ENCODE peak calls at places on chromosomes 3 and 15, in six cellular contexts. V, A, K, P, D and Y are unnamed samples.

GRCh38 chr15:69324031-69324430 is 25.3 kb downstream of the PAQR5 start:
- DNase-seq in V (no peak), A (no peak), K (no peak), P (no peak), D (no peak), Y (no peak)

GRCh38 chr3:102571985-102572384 is 137.2 kb downstream of the ZPLD1 start:
- DNase-seq in V (no peak), A (no peak), K (no peak), P (no peak), D (no peak), Y (no peak)

GRCh38 chr3:169771651-169772529 is 1.3 kb upstream of the MYNN start:
- DNase-seq in V (peak), A (peak), K (peak), P (peak), D (peak), Y (peak)

GRCh38 chr3:129016366-129016724 is 15.2 kb downstream of the EFCC1 start:
- DNase-seq in V (no peak), A (no peak), K (no peak), P (no peak), D (no peak), Y (no peak)

GRCh38 chr15:40323239-40323952 is at the start of gene INAFM2:
- DNase-seq in V (peak), A (peak), K (peak), P (peak), D (peak), Y (peak)

GRCh38 chr3:63015614-63016016 is 140.4 kb upstream of the CADPS start:
- DNase-seq in V (peak), A (no peak), K (no peak), P (no peak), D (no peak), Y (no peak)

GRCh38 chr3:99783009-99783573 is 34.6 kb upstream of the CMSS1 start:
- DNase-seq in V (no peak), A (peak), K (no peak), P (no peak), D (no peak), Y (no peak)

GRCh38 chr15:67935244-67935643 is 95.4 kb upstream of the RNU6-1 start:
- DNase-seq in V (no peak), A (no peak), K (no peak), P (no peak), D (no peak), Y (no peak)

GRCh38 chr3:146511402-146512134 is 32.8 kb downstream of the PLSCR1 start:
- DNase-seq in V (no peak), A (no peak), K (no peak), P (no peak), D (no peak), Y (no peak)

GRCh38 chr15:22890296-22890695 is 51.8 kb downstream of the NIPA2 start:
- DNase-seq in V (no peak), A (no peak), K (no peak), P (no peak), D (no peak), Y (no peak)

GRCh38 chr3:120526011-120526870 is 69.9 kb upstream of the NDUFB4 start:
- DNase-seq in V (no peak), A (no peak), K (no peak), P (no peak), D (no peak), Y (no peak)

GRCh38 chr3:42960282-42960681 is 18.8 kb upstream of the GASK1A start:
- DNase-seq in V (no peak), A (peak), K (no peak), P (no peak), D (no peak), Y (no peak)

GRCh38 chr15:42139596-42139995 is 16.8 kb downstream of the PLA2G4F start:
- DNase-seq in V (no peak), A (no peak), K (no peak), P (no peak), D (no peak), Y (no peak)

GRCh38 chr15:38354321-38354929 is 99.5 kb upstream of the FAM98B start:
- DNase-seq in V (peak), A (peak), K (peak), P (peak), D (peak), Y (peak)

GRCh38 chr15:92158426-92158825 is 235.3 kb upstream of the ST8SIA2 start:
- DNase-seq in V (peak), A (peak), K (peak), P (peak), D (no peak), Y (no peak)

GRCh38 chr3:53234841-53235232 is 21.0 kb downstream of the TKT start:
- DNase-seq in V (no peak), A (no peak), K (no peak), P (no peak), D (no peak), Y (no peak)

GRCh38 chr15:55970286-55970685 is 23.1 kb downstream of the NEDD4 start:
- DNase-seq in V (no peak), A (no peak), K (no peak), P (no peak), D (no peak), Y (no peak)

GRCh38 chr3:15295506-15295905 is 36.9 kb downstream of the SH3BP5 start:
- DNase-seq in V (no peak), A (no peak), K (no peak), P (no peak), D (no peak), Y (no peak)

GRCh38 chr15:70030851-70031645 is 66.7 kb downstream of the TLE3 start:
- DNase-seq in V (no peak), A (no peak), K (no peak), P (no peak), D (no peak), Y (no peak)

GRCh38 chr3:9779721-9780450 is 10.1 kb upstream of the CAMK1 start:
- DNase-seq in V (no peak), A (no peak), K (no peak), P (peak), D (no peak), Y (no peak)

GRCh38 chr3:170033489-170033888 is 4.3 kb upstream of the GPR160 start:
- DNase-seq in V (no peak), A (no peak), K (no peak), P (no peak), D (no peak), Y (no peak)

GRCh38 chr15:29692527-29692926 is 129.7 kb downstream of the TJP1 start:
- DNase-seq in V (no peak), A (no peak), K (no peak), P (no peak), D (no peak), Y (no peak)

GRCh38 chr3:189167027-189167766 is 4.6 kb upstream of the TPRG1 start:
- DNase-seq in V (no peak), A (no peak), K (peak), P (no peak), D (no peak), Y (no peak)

GRCh38 chr3:87503901-87504498 is 227.6 kb upstream of the POU1F1 start:
- DNase-seq in V (no peak), A (peak), K (peak), P (no peak), D (peak), Y (peak)

GRCh38 chr15:77870195-77871065 is 207.1 kb downstream of the TBC1D2B start:
- DNase-seq in V (peak), A (peak), K (peak), P (no peak), D (peak), Y (peak)

GRCh38 chr3:184651945-184652344 is 59.9 kb downstream of the MAGEF1 start:
- DNase-seq in V (no peak), A (no peak), K (no peak), P (no peak), D (no peak), Y (no peak)

GRCh38 chr3:117632191-117632590 is 922.6 kb downstream of the TUSC7 start:
- DNase-seq in V (no peak), A (no peak), K (no peak), P (no peak), D (no peak), Y (no peak)

GRCh38 chr15:78308422-78309021 is 9.1 kb upstream of the SKIC8 start:
- DNase-seq in V (peak), A (peak), K (peak), P (no peak), D (peak), Y (peak)

GRCh38 chr3:174986685-174987084 is 127.6 kb downstream of the NAALADL2 start:
- DNase-seq in V (no peak), A (peak), K (no peak), P (no peak), D (no peak), Y (no peak)

GRCh38 chr3:43411429-43411828 is 125.1 kb downstream of the SNRK start:
- DNase-seq in V (no peak), A (no peak), K (no peak), P (no peak), D (no peak), Y (no peak)

GRCh38 chr3:13159890-13160289 is 86.7 kb upstream of the IQSEC1 start:
- DNase-seq in V (no peak), A (no peak), K (no peak), P (no peak), D (no peak), Y (peak)

DNA sequence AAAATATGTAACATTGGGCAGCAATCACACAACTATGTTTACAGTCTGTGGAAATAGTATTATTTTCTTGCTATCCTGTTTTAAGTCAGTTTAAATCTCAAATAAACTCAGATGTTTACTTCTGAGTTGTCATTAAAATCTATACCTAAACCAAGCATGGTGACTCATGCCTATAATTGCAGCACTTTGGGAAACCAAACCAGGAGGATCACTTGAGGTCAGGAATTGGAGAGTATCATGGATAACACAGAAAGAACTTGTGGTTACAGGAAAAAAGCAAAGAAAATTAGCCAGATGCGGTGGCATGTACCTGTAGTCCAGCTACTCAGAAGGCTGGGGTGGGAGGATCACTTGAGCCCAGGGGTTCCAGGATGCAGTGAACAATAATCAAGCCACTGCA is 631.6 kb upstream of the EPHA6 start:
- DNase-seq in V (no peak), A (no peak), K (no peak), P (no peak), D (no peak), Y (no peak)
- TF ChIP-seq RAD21 in V (no peak), A (no peak), K (no peak), P (no peak), D (no peak), Y (no peak)

GRCh38 chr15:75350601-75351331 is 3.9 kb downstream of the NEIL1 start:
- DNase-seq in V (no peak), A (no peak), K (no peak), P (no peak), D (no peak), Y (no peak)
- H3K27ac ChIP-seq in V (no peak), A (no peak), K (no peak), P (no peak), D (no peak), Y (no peak)

GRCh38 chr3:126554560-126555525 is 3.9 kb downstream of the C3orf22 start:
- DNase-seq in V (peak), A (no peak), K (no peak), P (no peak), D (no peak), Y (no peak)

GRCh38 chr3:126553284-126553811 is 5.4 kb downstream of the C3orf22 start:
- DNase-seq in V (no peak), A (no peak), K (no peak), P (no peak), D (no peak), Y (peak)

GRCh38 chr3:126551066-126551838 is 7.5 kb downstream of the C3orf22 start:
- DNase-seq in V (no peak), A (no peak), K (no peak), P (no peak), D (no peak), Y (peak)

GRCh38 chr3:126551839-126552687 is 6.7 kb downstream of the C3orf22 start:
- DNase-seq in V (no peak), A (no peak), K (no peak), P (no peak), D (no peak), Y (peak)

GRCh38 chr3:126552688-126553283 is 5.9 kb downstream of the C3orf22 start:
- DNase-seq in V (peak), A (no peak), K (no peak), P (no peak), D (no peak), Y (peak)
- TF ChIP-seq RAD21 in V (no peak), A (no peak), K (no peak), P (no peak), D (no peak), Y (no peak)

GRCh38 chr3:8507496-8507895 is 5.9 kb downstream of the LMCD1 start:
- DNase-seq in V (no peak), A (no peak), K (no peak), P (no peak), D (no peak), Y (no peak)

GRCh38 chr3:8505621-8506020 is 4.0 kb downstream of the LMCD1 start:
- DNase-seq in V (no peak), A (no peak), K (no peak), P (no peak), D (no peak), Y (no peak)

GRCh38 chr3:8503871-8504610 is 2.4 kb downstream of the LMCD1 start:
- DNase-seq in V (no peak), A (no peak), K (no peak), P (no peak), D (no peak), Y (no peak)

GRCh38 chr3:8504611-8504973 is 3.0 kb downstream of the LMCD1 start:
- DNase-seq in V (no peak), A (no peak), K (no peak), P (no peak), D (no peak), Y (no peak)

DNA sequence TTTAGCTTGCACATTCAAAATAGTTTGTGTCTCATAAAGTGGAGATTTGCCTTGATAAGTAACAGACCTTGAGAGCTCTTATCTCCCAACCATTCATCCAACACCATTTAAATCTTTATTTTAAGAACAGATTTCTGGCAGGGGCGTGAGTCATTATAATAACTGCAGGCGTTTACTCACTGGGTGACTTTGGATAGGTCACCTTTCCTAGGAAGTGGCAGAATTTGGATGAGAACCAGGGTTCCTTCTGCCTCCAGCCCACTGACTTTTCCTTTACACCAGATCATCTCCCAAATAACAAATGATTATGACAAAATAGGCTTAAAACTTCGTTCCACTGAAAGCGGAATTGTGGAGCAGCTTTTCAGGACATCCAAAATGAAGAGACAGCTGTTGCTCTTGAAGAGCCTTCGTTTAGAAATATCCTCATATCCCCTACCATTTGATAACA is 5.0 kb downstream of the LMCD1 start:
- DNase-seq in V (no peak), A (peak), K (no peak), P (no peak), D (no peak), Y (no peak)
- H3K27ac ChIP-seq in V (no peak), A (no peak), K (peak), P (no peak), D (no peak), Y (peak)

GRCh38 chr15:35320158-35320780 is 225.7 kb downstream of the DPH6 start:
- DNase-seq in V (no peak), A (no peak), K (no peak), P (no peak), D (no peak), Y (no peak)
- TF ChIP-seq RAD21 in V (no peak), A (no peak), K (no peak), P (no peak), D (no peak), Y (no peak)

GRCh38 chr15:54482251-54482650 is 504.0 kb downstream of the UNC13C start:
- DNase-seq in V (no peak), A (no peak), K (no peak), P (no peak), D (no peak), Y (no peak)
- H3K27ac ChIP-seq in V (no peak), A (no peak), K (no peak), P (no peak), D (no peak), Y (no peak)

GRCh38 chr3:57918123-57918837 is 89.9 kb upstream of the FLNB start:
- DNase-seq in V (no peak), A (peak), K (no peak), P (no peak), D (no peak), Y (no peak)
- TF ChIP-seq RAD21 in V (no peak), A (no peak), K (no peak), P (no peak), D (no peak), Y (no peak)

GRCh38 chr3:50202353-50203112 is 2.5 kb upstream of the SLC38A3 start:
- DNase-seq in V (no peak), A (no peak), K (no peak), P (no peak), D (no peak), Y (no peak)
- H3K27ac ChIP-seq in V (no peak), A (no peak), K (no peak), P (no peak), D (no peak), Y (no peak)

DNA sequence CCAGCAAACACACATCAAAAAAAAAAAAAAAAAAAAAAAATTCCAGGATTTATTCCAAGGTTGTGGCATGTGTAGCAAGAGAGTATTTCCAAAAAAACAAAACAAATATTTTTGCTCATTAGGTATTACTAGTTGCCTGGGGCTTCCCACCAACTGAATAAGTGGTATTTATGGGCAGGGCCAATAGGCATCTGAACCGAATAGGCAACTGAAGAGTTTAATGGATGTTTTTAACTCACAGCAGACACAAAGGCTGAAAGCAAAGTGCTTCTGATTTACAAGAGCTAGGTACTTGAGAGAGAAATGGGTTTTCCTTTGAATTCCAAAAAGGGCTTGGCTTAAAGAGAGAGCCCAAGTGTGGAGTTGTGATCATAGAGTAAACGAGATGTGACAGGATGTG is 21.4 kb downstream of the EIF4E3 start:
- DNase-seq in V (no peak), A (no peak), K (no peak), P (no peak), D (no peak), Y (no peak)
- TF ChIP-seq RAD21 in V (no peak), A (no peak), K (no peak), P (no peak), D (no peak), Y (no peak)